ENCODE peak calls at places on chromosome 2, in eight cellular contexts. One of them, this sample, is unnamed.

GRCh38 chr2:239132156-239132709 is 268.6 kb downstream of the HDAC4 start:
- DNase-seq in K562: no peak
- DNase-seq in SK-N-SH: no peak
- DNase-seq in stomach: no peak
- DNase-seq in tibial nerve: no peak
- DNase-seq in A549: no peak
- DNase-seq in upper lobe of left lung: no peak
- DNase-seq in HepG2: no peak
- DNase-seq in this sample: no peak

GRCh38 chr2:118310016-118310877 is 222.0 kb downstream of the INSIG2 start:
- DNase-seq in A549: no peak
- DNase-seq in SK-N-SH: peak
- DNase-seq in upper lobe of left lung: no peak
- DNase-seq in HepG2: no peak
- DNase-seq in K562: peak
- DNase-seq in stomach: no peak
- DNase-seq in tibial nerve: no peak
- DNase-seq in this sample: peak

GRCh38 chr2:55111570-55112228 is 61.4 kb upstream of the RTN4 start:
- DNase-seq in SK-N-SH: no peak
- DNase-seq in upper lobe of left lung: peak
- DNase-seq in K562: peak
- DNase-seq in stomach: peak
- DNase-seq in HepG2: peak
- DNase-seq in tibial nerve: no peak
- DNase-seq in A549: peak
- DNase-seq in this sample: peak

GRCh38 chr2:112175958-112176573 is 37.9 kb downstream of the FBLN7 start:
- DNase-seq in HepG2: no peak
- DNase-seq in tibial nerve: no peak
- DNase-seq in stomach: no peak
- DNase-seq in upper lobe of left lung: no peak
- DNase-seq in A549: no peak
- DNase-seq in K562: no peak
- DNase-seq in SK-N-SH: no peak
- DNase-seq in this sample: no peak

GRCh38 chr2:113768770-113769169 is 12.3 kb upstream of the SLC35F5 start:
- DNase-seq in tibial nerve: no peak
- DNase-seq in K562: no peak
- DNase-seq in stomach: no peak
- DNase-seq in SK-N-SH: no peak
- DNase-seq in HepG2: no peak
- DNase-seq in A549: no peak
- DNase-seq in upper lobe of left lung: no peak
- DNase-seq in this sample: no peak

GRCh38 chr2:108351889-108352288 is 25.9 kb upstream of the SULT1C4 start:
- DNase-seq in SK-N-SH: no peak
- DNase-seq in A549: no peak
- DNase-seq in upper lobe of left lung: no peak
- DNase-seq in stomach: no peak
- DNase-seq in HepG2: no peak
- DNase-seq in K562: peak
- DNase-seq in tibial nerve: no peak
- DNase-seq in this sample: no peak

GRCh38 chr2:207725815-207726578 is 14.6 kb downstream of the CCNYL1 start:
- DNase-seq in K562: no peak
- DNase-seq in stomach: peak
- DNase-seq in A549: no peak
- DNase-seq in HepG2: no peak
- DNase-seq in SK-N-SH: peak
- DNase-seq in tibial nerve: no peak
- DNase-seq in upper lobe of left lung: peak
- DNase-seq in this sample: no peak

GRCh38 chr2:218003994-218004419 is 1.2 kb upstream of the TNS1 start:
- DNase-seq in tibial nerve: peak
- DNase-seq in HepG2: no peak
- DNase-seq in SK-N-SH: peak
- DNase-seq in K562: no peak
- DNase-seq in upper lobe of left lung: peak
- DNase-seq in A549: no peak
- DNase-seq in stomach: peak
- DNase-seq in this sample: peak

GRCh38 chr2:214497489-214497888 is 86.6 kb downstream of the VWC2L start:
- DNase-seq in stomach: no peak
- DNase-seq in HepG2: no peak
- DNase-seq in SK-N-SH: no peak
- DNase-seq in tibial nerve: no peak
- DNase-seq in K562: no peak
- DNase-seq in upper lobe of left lung: no peak
- DNase-seq in A549: no peak
- DNase-seq in this sample: no peak

GRCh38 chr2:10404324-10405143 is 43.6 kb downstream of the ODC1 start:
- DNase-seq in HepG2: no peak
- DNase-seq in K562: no peak
- DNase-seq in upper lobe of left lung: no peak
- DNase-seq in tibial nerve: no peak
- DNase-seq in stomach: no peak
- DNase-seq in SK-N-SH: peak
- DNase-seq in A549: no peak
- DNase-seq in this sample: no peak

GRCh38 chr2:109242654-109243331 is 113.8 kb downstream of the SH3RF3 start:
- DNase-seq in K562: no peak
- DNase-seq in upper lobe of left lung: peak
- DNase-seq in stomach: no peak
- DNase-seq in tibial nerve: no peak
- DNase-seq in SK-N-SH: no peak
- DNase-seq in HepG2: no peak
- DNase-seq in A549: no peak
- DNase-seq in this sample: no peak

GRCh38 chr2:238521870-238522269 is 95.1 kb downstream of the ASB1 start:
- DNase-seq in tibial nerve: no peak
- DNase-seq in upper lobe of left lung: no peak
- DNase-seq in A549: no peak
- DNase-seq in stomach: no peak
- DNase-seq in HepG2: no peak
- DNase-seq in K562: no peak
- DNase-seq in SK-N-SH: no peak
- DNase-seq in this sample: no peak

GRCh38 chr2:2174956-2175355 is 156.1 kb downstream of the MYT1L start:
- DNase-seq in tibial nerve: no peak
- DNase-seq in K562: no peak
- DNase-seq in HepG2: no peak
- DNase-seq in A549: no peak
- DNase-seq in SK-N-SH: no peak
- DNase-seq in stomach: no peak
- DNase-seq in upper lobe of left lung: no peak
- DNase-seq in this sample: no peak

GRCh38 chr2:200662727-200663126 is 76.9 kb downstream of the AOX1 start:
- DNase-seq in A549: peak
- DNase-seq in SK-N-SH: no peak
- DNase-seq in stomach: no peak
- DNase-seq in tibial nerve: no peak
- DNase-seq in HepG2: peak
- DNase-seq in K562: no peak
- DNase-seq in upper lobe of left lung: no peak
- DNase-seq in this sample: no peak

GRCh38 chr2:216696751-216697560 is 1.6 kb upstream of the IGFBP5 start:
- DNase-seq in SK-N-SH: no peak
- DNase-seq in tibial nerve: no peak
- DNase-seq in K562: peak
- DNase-seq in stomach: no peak
- DNase-seq in HepG2: no peak
- DNase-seq in A549: peak
- DNase-seq in upper lobe of left lung: no peak
- DNase-seq in this sample: peak

GRCh38 chr2:154015233-154015632 is 143.5 kb downstream of the GALNT13 start:
- DNase-seq in HepG2: no peak
- DNase-seq in K562: no peak
- DNase-seq in A549: no peak
- DNase-seq in SK-N-SH: no peak
- DNase-seq in tibial nerve: no peak
- DNase-seq in upper lobe of left lung: no peak
- DNase-seq in stomach: no peak
- DNase-seq in this sample: no peak

GRCh38 chr2:211068108-211068780 is 511.8 kb downstream of the CPS1 start:
- DNase-seq in A549: no peak
- DNase-seq in tibial nerve: no peak
- DNase-seq in stomach: no peak
- DNase-seq in K562: no peak
- DNase-seq in upper lobe of left lung: no peak
- DNase-seq in HepG2: no peak
- DNase-seq in SK-N-SH: no peak
- DNase-seq in this sample: no peak

GRCh38 chr2:234291765-234292204 is 205.1 kb downstream of the ARL4C start:
- DNase-seq in A549: no peak
- DNase-seq in SK-N-SH: no peak
- DNase-seq in stomach: no peak
- DNase-seq in HepG2: no peak
- DNase-seq in tibial nerve: no peak
- DNase-seq in upper lobe of left lung: peak
- DNase-seq in K562: no peak
- DNase-seq in this sample: no peak
- H3K27ac ChIP-seq in A549: peak
- H3K27ac ChIP-seq in SK-N-SH: no peak
- H3K27ac ChIP-seq in stomach: peak
- H3K27ac ChIP-seq in HepG2: no peak
- H3K27ac ChIP-seq in tibial nerve: no peak
- H3K27ac ChIP-seq in upper lobe of left lung: peak
- H3K27ac ChIP-seq in K562: no peak
- H3K27ac ChIP-seq in this sample: no peak

GRCh38 chr2:236680461-236680860 is 110.8 kb downstream of the ACKR3 start:
- DNase-seq in stomach: no peak
- DNase-seq in A549: no peak
- DNase-seq in HepG2: no peak
- DNase-seq in K562: no peak
- DNase-seq in tibial nerve: no peak
- DNase-seq in SK-N-SH: no peak
- DNase-seq in upper lobe of left lung: no peak
- DNase-seq in this sample: no peak
- TF ChIP-seq EP300 in stomach: no peak
- TF ChIP-seq EP300 in A549: no peak
- TF ChIP-seq EP300 in HepG2: no peak
- TF ChIP-seq EP300 in K562: no peak
- TF ChIP-seq EP300 in tibial nerve: no peak
- TF ChIP-seq EP300 in SK-N-SH: no peak
- TF ChIP-seq EP300 in upper lobe of left lung: no peak
- TF ChIP-seq EP300 in this sample: no peak

DNA sequence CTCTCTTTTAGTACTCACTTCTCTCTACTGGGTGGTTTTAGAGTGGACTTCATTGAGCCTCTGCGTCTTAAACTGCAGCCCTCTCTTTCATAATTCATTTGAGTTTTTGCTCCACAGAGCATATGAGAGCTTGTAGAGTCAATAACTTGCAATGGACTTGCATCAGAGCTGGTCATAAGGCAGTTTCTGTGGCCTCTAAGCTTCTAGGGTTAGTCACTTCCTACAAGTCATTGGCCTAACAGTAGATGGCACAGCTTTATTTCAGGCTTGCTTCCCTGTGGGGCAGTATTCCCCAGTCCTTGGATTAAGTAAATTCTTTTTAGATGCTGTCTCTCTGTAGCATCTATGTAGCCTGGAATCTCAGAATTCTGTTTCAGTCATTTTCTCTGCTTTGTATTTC is 1435.7 kb downstream of the LRP1B start:
- DNase-seq in upper lobe of left lung: no peak
- DNase-seq in K562: no peak
- DNase-seq in HepG2: peak
- DNase-seq in stomach: no peak
- DNase-seq in tibial nerve: no peak
- DNase-seq in A549: no peak
- DNase-seq in SK-N-SH: no peak
- DNase-seq in this sample: no peak
- H3K4me3 ChIP-seq in upper lobe of left lung: no peak
- H3K4me3 ChIP-seq in K562: no peak
- H3K4me3 ChIP-seq in HepG2: no peak
- H3K4me3 ChIP-seq in stomach: no peak
- H3K4me3 ChIP-seq in tibial nerve: no peak
- H3K4me3 ChIP-seq in A549: no peak
- H3K4me3 ChIP-seq in SK-N-SH: no peak
- H3K4me3 ChIP-seq in this sample: no peak

DNA sequence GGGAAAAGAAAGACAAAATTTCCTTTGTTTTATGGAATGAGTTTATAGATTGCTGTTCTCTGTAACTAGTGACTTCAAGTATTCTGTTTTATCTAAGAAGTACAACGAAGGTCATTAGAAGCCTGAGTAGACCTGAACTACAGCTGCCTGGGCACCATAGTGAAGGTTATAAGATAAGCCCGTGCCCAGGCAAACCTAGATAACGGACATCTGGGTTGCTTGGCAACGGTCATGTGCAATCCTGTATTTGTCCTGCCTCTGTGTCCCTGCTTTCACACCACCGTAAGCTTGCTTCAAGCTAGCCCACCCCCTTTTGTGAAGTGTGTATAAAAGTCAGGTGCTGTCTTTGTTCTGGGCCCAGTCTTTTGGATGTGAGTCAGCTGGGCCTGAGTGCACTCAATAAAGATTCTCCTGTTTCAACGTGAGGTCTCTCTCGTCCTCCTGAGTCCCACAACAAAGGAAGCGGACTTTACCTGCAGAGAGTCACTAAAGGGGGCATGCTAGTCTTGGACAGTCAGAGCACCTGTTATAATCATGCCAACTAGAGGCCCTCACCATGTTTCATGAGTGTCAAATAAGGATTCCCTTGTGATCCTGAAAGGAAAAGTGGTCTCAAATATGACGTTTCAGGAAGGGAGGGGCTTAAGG is 22.7 kb upstream of the LAPTM4A start:
- DNase-seq in stomach: peak
- DNase-seq in HepG2: no peak
- DNase-seq in K562: no peak
- DNase-seq in tibial nerve: no peak
- DNase-seq in A549: no peak
- DNase-seq in upper lobe of left lung: no peak
- DNase-seq in SK-N-SH: peak
- DNase-seq in this sample: peak
- H3K27ac ChIP-seq in stomach: peak
- H3K27ac ChIP-seq in HepG2: no peak
- H3K27ac ChIP-seq in K562: no peak
- H3K27ac ChIP-seq in tibial nerve: peak
- H3K27ac ChIP-seq in A549: peak
- H3K27ac ChIP-seq in upper lobe of left lung: no peak
- H3K27ac ChIP-seq in SK-N-SH: peak
- H3K27ac ChIP-seq in this sample: peak

GRCh38 chr2:192546566-192546965 is 351.8 kb upstream of the TMEFF2 start:
- DNase-seq in SK-N-SH: no peak
- DNase-seq in stomach: no peak
- DNase-seq in K562: no peak
- DNase-seq in HepG2: no peak
- DNase-seq in A549: no peak
- DNase-seq in upper lobe of left lung: no peak
- DNase-seq in tibial nerve: no peak
- DNase-seq in this sample: no peak
- TF ChIP-seq EP300 in SK-N-SH: no peak
- TF ChIP-seq EP300 in stomach: no peak
- TF ChIP-seq EP300 in K562: no peak
- TF ChIP-seq EP300 in HepG2: no peak
- TF ChIP-seq EP300 in A549: no peak
- TF ChIP-seq EP300 in upper lobe of left lung: no peak
- TF ChIP-seq EP300 in tibial nerve: no peak
- TF ChIP-seq EP300 in this sample: no peak

GRCh38 chr2:66433945-66434678 is 813 bp upstream of the MEIS1 start:
- DNase-seq in upper lobe of left lung: no peak
- DNase-seq in K562: peak
- DNase-seq in stomach: peak
- DNase-seq in SK-N-SH: peak
- DNase-seq in tibial nerve: no peak
- DNase-seq in A549: peak
- DNase-seq in HepG2: peak
- DNase-seq in this sample: peak
- H3K4me3 ChIP-seq in upper lobe of left lung: peak
- H3K4me3 ChIP-seq in K562: peak
- H3K4me3 ChIP-seq in stomach: peak
- H3K4me3 ChIP-seq in SK-N-SH: peak
- H3K4me3 ChIP-seq in tibial nerve: peak
- H3K4me3 ChIP-seq in A549: peak
- H3K4me3 ChIP-seq in HepG2: peak
- H3K4me3 ChIP-seq in this sample: peak